ENCODE peak calls at places on chromosomes 2 and 18, in eight cellular contexts. P, C, M, D, E, X, G and O are unnamed samples.

GRCh38 chr2:110812726-110813645 is 80.6 kb downstream of the ACOXL start:
- DNase-seq in C (no peak), E (no peak), X (no peak), G (no peak), D (no peak), P (no peak), M (no peak), O (no peak)

GRCh38 chr2:99822487-99823218 is 319.7 kb downstream of the AFF3 start:
- DNase-seq in G (no peak), X (no peak), E (no peak), D (peak), M (no peak), P (no peak), C (no peak), O (no peak)

GRCh38 chr2:156944871-156945270 is 312.6 kb upstream of the GALNT5 start:
- DNase-seq in C (no peak), P (no peak), X (no peak), G (no peak), D (no peak), M (no peak), E (no peak), O (no peak)

GRCh38 chr18:74652392-74652988 is 54.8 kb downstream of the ZNF407 start:
- DNase-seq in D (no peak), G (peak), P (peak), X (peak), M (peak), E (peak), C (no peak), O (peak)

GRCh38 chr2:45567974-45568789 is 42.9 kb downstream of the SRBD1 start:
- DNase-seq in M (peak), G (no peak), X (no peak), E (peak), D (no peak), P (no peak), C (no peak), O (peak)

GRCh38 chr2:17757321-17757720 is 3.4 kb downstream of the GEN1 start:
- DNase-seq in D (no peak), P (peak), X (peak), M (peak), E (no peak), G (no peak), C (no peak), O (no peak)

GRCh38 chr2:229270551-229271410 is at the start of gene PID1:
- DNase-seq in X (no peak), P (peak), E (no peak), M (peak), G (peak), C (peak), D (peak), O (no peak)

GRCh38 chr2:11679491-11680130 is 9.6 kb upstream of the NTSR2 start:
- DNase-seq in C (no peak), G (no peak), D (no peak), P (no peak), X (no peak), E (no peak), M (no peak), O (no peak)

GRCh38 chr2:168060956-168061750 is 186.2 kb downstream of the STK39 start:
- DNase-seq in X (no peak), E (no peak), P (no peak), G (no peak), C (no peak), M (peak), D (no peak), O (no peak)

GRCh38 chr2:102357975-102358374 is 2.4 kb downstream of the IL18R1 start:
- DNase-seq in G (no peak), E (no peak), X (no peak), C (no peak), M (no peak), P (no peak), D (no peak), O (peak)

GRCh38 chr2:10278029-10278762 is 24.5 kb upstream of the HPCAL1 start:
- DNase-seq in E (no peak), G (no peak), C (peak), P (peak), D (no peak), X (no peak), M (peak), O (no peak)

GRCh38 chr2:218896501-218897393 is 16.1 kb downstream of the WNT10A start:
- DNase-seq in C (no peak), M (peak), E (peak), X (no peak), G (peak), D (no peak), P (peak), O (no peak)

GRCh38 chr2:26034597-26035067 is 748 bp downstream of the RAB10 start:
- DNase-seq in G (peak), P (peak), M (no peak), D (no peak), X (no peak), C (no peak), E (no peak), O (no peak)

GRCh38 chr2:9629222-9630000 is 1.4 kb downstream of the YWHAQ start:
- DNase-seq in P (peak), G (no peak), M (peak), D (no peak), X (no peak), E (no peak), C (no peak), O (no peak)

GRCh38 chr2:84879595-84880394 is 1.1 kb downstream of the TRABD2A start:
- DNase-seq in P (no peak), C (no peak), E (no peak), M (no peak), G (no peak), D (peak), X (no peak), O (no peak)

GRCh38 chr18:62102221-62102620 is 84.6 kb downstream of the PIGN start:
- DNase-seq in G (no peak), D (no peak), P (no peak), E (no peak), X (no peak), M (no peak), C (no peak), O (no peak)

GRCh38 chr2:9439536-9439935 is 16.1 kb downstream of the CPSF3 start:
- DNase-seq in P (no peak), X (no peak), M (peak), G (no peak), C (no peak), D (no peak), E (no peak), O (no peak)

GRCh38 chr18:47485221-47485797 is 233.8 kb upstream of the SKOR2 start:
- DNase-seq in D (peak), E (no peak), M (no peak), G (no peak), X (no peak), C (no peak), P (no peak), O (no peak)

GRCh38 chr2:60958800-60959199 is 58.7 kb upstream of the PEX13 start:
- DNase-seq in G (no peak), C (no peak), M (peak), P (no peak), E (no peak), D (no peak), X (no peak), O (no peak)

GRCh38 chr2:75465317-75465998 is 95.3 kb downstream of the EVA1A start:
- DNase-seq in X (no peak), E (no peak), D (no peak), G (no peak), P (peak), C (no peak), M (peak), O (no peak)

GRCh38 chr2:95062716-95063400 is 37.4 kb downstream of the MAL start:
- DNase-seq in D (no peak), E (no peak), X (no peak), C (no peak), M (no peak), P (no peak), G (peak), O (no peak)

GRCh38 chr2:111986116-111986900 is 68.8 kb upstream of the TMEM87B start:
- DNase-seq in C (no peak), M (no peak), D (no peak), X (peak), E (no peak), G (peak), P (no peak), O (no peak)

GRCh38 chr2:143452817-143453462 is 323.7 kb downstream of the ARHGAP15 start:
- DNase-seq in M (no peak), P (no peak), X (no peak), D (no peak), G (no peak), C (no peak), E (peak), O (no peak)

GRCh38 chr2:163345795-163346573 is 389.8 kb downstream of the FIGN start:
- DNase-seq in D (no peak), C (no peak), X (peak), M (peak), G (peak), P (peak), E (no peak), O (peak)

GRCh38 chr18:46395795-46396194 is 261.2 kb downstream of the LOXHD1 start:
- DNase-seq in P (no peak), C (no peak), G (no peak), M (no peak), D (no peak), X (no peak), E (no peak), O (no peak)

GRCh38 chr18:77030201-77030600 is 102.4 kb downstream of the MBP start:
- DNase-seq in M (no peak), X (no peak), C (no peak), G (no peak), P (no peak), E (no peak), D (no peak), O (no peak)

GRCh38 chr2:197993363-197993762 is 189.0 kb downstream of the PLCL1 start:
- DNase-seq in D (no peak), E (no peak), M (no peak), P (no peak), X (no peak), C (no peak), G (no peak), O (no peak)

GRCh38 chr2:185880396-185880795 is 141.8 kb downstream of the FSIP2 start:
- DNase-seq in M (no peak), E (no peak), X (no peak), P (no peak), D (no peak), G (no peak), C (no peak), O (no peak)

GRCh38 chr2:64263315-64263714 is 119.1 kb upstream of the PELI1 start:
- DNase-seq in P (peak), C (no peak), G (no peak), D (no peak), E (no peak), M (peak), X (peak), O (no peak)

GRCh38 chr2:38692636-38693318 is 26.9 kb downstream of the GALM start:
- DNase-seq in X (no peak), E (no peak), P (no peak), G (no peak), D (no peak), M (no peak), C (no peak), O (no peak)

GRCh38 chr2:231193216-231193615 is 5.2 kb upstream of the ARMC9 start:
- DNase-seq in P (no peak), D (no peak), E (no peak), G (no peak), X (no peak), M (no peak), C (no peak), O (no peak)